ENCODE peak calls at places on chromosomes 7 and 10, in eight cellular contexts. I is stimulated activated CD4-positive, alpha-beta T cell treated with anti-CD3 and anti-CD28 coated beads, Interleukin-2, amount 100 ng/mL, for 48 hours; U is AG20443; J is T1000; X is effector memory CD4-positive, alpha-beta T cell; S is right lobe of liver; R is activated T-helper 1 cell treated with anti-CD3 and anti-CD28 coated beads, Interleukin-2, amount 50 U/mL, for 16 hours; T is AG09319. P is an unnamed sample.

GRCh38 chr10:131180086-131180485 is 131.4 kb downstream of the TCERG1L start:
- DNase-seq in I (no peak), U (no peak), J (no peak), X (no peak), S (no peak), R (no peak), T (no peak), P (no peak)

GRCh38 chr10:33749042-33749441 is 414.6 kb upstream of the NRP1 start:
- DNase-seq in I (no peak), U (no peak), J (no peak), X (no peak), S (no peak), R (no peak), T (no peak), P (no peak)

GRCh38 chr7:3710531-3710930 is 409.5 kb downstream of the SDK1 start:
- DNase-seq in I (no peak), U (no peak), J (no peak), X (no peak), S (no peak), R (no peak), T (no peak), P (no peak)

GRCh38 chr7:46972205-46972604 is 609.7 kb downstream of the TNS3 start:
- DNase-seq in I (no peak), U (peak), J (no peak), X (no peak), S (no peak), R (no peak), T (no peak), P (peak)

GRCh38 chr10:122267849-122268737 is 3.0 kb upstream of the BTBD16 start:
- DNase-seq in I (peak), U (peak), J (no peak), X (no peak), S (peak), R (peak), T (no peak), P (peak)

GRCh38 chr7:42746226-42746625 is 165.6 kb downstream of the C7orf25 start:
- DNase-seq in I (no peak), U (no peak), J (no peak), X (no peak), S (no peak), R (no peak), T (no peak), P (peak)

GRCh38 chr7:152867482-152867833 is 107.9 kb downstream of the ACTR3B start:
- DNase-seq in I (no peak), U (no peak), J (no peak), X (no peak), S (peak), R (no peak), T (no peak), P (no peak)

GRCh38 chr7:74344128-74344496 is 54.9 kb downstream of the CLIP2 start:
- DNase-seq in I (no peak), U (no peak), J (no peak), X (no peak), S (no peak), R (no peak), T (no peak), P (peak)

P was measured in fibroblast of mammary gland.